ENCODE peak calls at places on chromosomes 7 and 10, in nine cellular contexts. U is GDM1; A is HuH-7.5; D is AG10803; Y is effector memory CD4-positive, alpha-beta T cell; R is SW480; N is head of caudate nucleus; K is fibroblast of pulmonary artery; X is left colon. C is an unnamed sample.
A peak's percentile ranks its signal among the peaks of the same experiment; 100 is the strongest.

GRCh38 chr7:31027161-31027965 is 24.7 kb upstream of the ADCYAP1R1 start:
- DNase-seq in U (no peak), A (no peak), D (peak; percentile 3), Y (no peak), R (no peak), N (peak; percentile 85), K (peak; percentile 23), X (peak; percentile 15), C (no peak)

GRCh38 chr7:49172639-49173038 is 248.3 kb downstream of the CDC14C start:
- DNase-seq in U (no peak), A (no peak), D (no peak), Y (no peak), R (no peak), N (no peak), K (no peak), X (no peak), C (no peak)

GRCh38 chr7:80637453-80637852 is 989 bp upstream of the CD36 start:
- DNase-seq in U (no peak), A (no peak), D (no peak), Y (no peak), R (no peak), N (no peak), K (no peak), X (no peak), C (no peak)

GRCh38 chr10:125158528-125159485 is 1.6 kb downstream of the CTBP2 start:
- DNase-seq in U (peak; percentile 56), A (peak; percentile 52), D (peak; percentile 55), Y (no peak), R (no peak), N (peak; percentile 65), K (peak; percentile 55), X (peak; percentile 69), C (no peak)

GRCh38 chr7:55526329-55526728 is 46.0 kb downstream of the VOPP1 start:
- DNase-seq in U (no peak), A (no peak), D (no peak), Y (no peak), R (no peak), N (peak; percentile 36), K (no peak), X (no peak), C (no peak)

GRCh38 chr10:122487231-122487765 is 25.9 kb downstream of the HTRA1 start:
- DNase-seq in U (no peak), A (no peak), D (no peak), Y (no peak), R (no peak), N (no peak), K (no peak), X (no peak), C (no peak)

GRCh38 chr7:75721426-75721825 is 17.3 kb downstream of the HIP1 start:
- DNase-seq in U (no peak), A (no peak), D (no peak), Y (no peak), R (no peak), N (no peak), K (no peak), X (no peak), C (no peak)

GRCh38 chr10:99906470-99906869 is 103.3 kb downstream of the DNMBP start:
- DNase-seq in U (no peak), A (no peak), D (peak; percentile 89), Y (no peak), R (no peak), N (peak; percentile 58), K (peak; percentile 75), X (no peak), C (no peak)

GRCh38 chr7:7639847-7640220 is 718 bp upstream of the UMAD1 start:
- DNase-seq in U (no peak), A (no peak), D (peak; percentile 4), Y (peak; percentile 23), R (peak; percentile 51), N (no peak), K (peak; percentile 27), X (no peak), C (peak; percentile 49)

GRCh38 chr10:132961420-132961803 is 19.0 kb upstream of the CFAP46 start:
- DNase-seq in U (no peak), A (no peak), D (no peak), Y (no peak), R (no peak), N (no peak), K (no peak), X (no peak), C (no peak)

GRCh38 chr10:21993360-21994001 is 10.0 kb downstream of the DNAJC1 start:
- DNase-seq in U (no peak), A (no peak), D (peak; percentile 31), Y (no peak), R (peak; percentile 24), N (no peak), K (peak; percentile 61), X (no peak), C (peak; percentile 34)

GRCh38 chr7:39624935-39625694 is 1.7 kb downstream of the RALA start:
- DNase-seq in U (no peak), A (no peak), D (peak; percentile 85), Y (no peak), R (no peak), N (no peak), K (peak; percentile 72), X (no peak), C (no peak)

GRCh38 chr7:1957471-1958225 is 275.1 kb downstream of the MAD1L1 start:
- DNase-seq in U (no peak), A (no peak), D (no peak), Y (no peak), R (no peak), N (no peak), K (no peak), X (no peak), C (no peak)

GRCh38 chr7:42932861-42933591 is 850 bp downstream of the MRPL32 start:
- DNase-seq in U (no peak), A (no peak), D (no peak), Y (no peak), R (peak; percentile 54), N (peak; percentile 20), K (peak; percentile 47), X (peak; percentile 12), C (peak; percentile 30)

GRCh38 chr10:24826022-24826421 is 102.3 kb upstream of the ARHGAP21 start:
- DNase-seq in U (no peak), A (no peak), D (peak; percentile 84), Y (no peak), R (peak; percentile 57), N (no peak), K (peak; percentile 88), X (no peak), C (peak; percentile 51)

GRCh38 chr10:61157182-61157581 is 213.2 kb upstream of the RHOBTB1 start:
- DNase-seq in U (no peak), A (no peak), D (peak; percentile 20), Y (no peak), R (no peak), N (no peak), K (peak; percentile 34), X (no peak), C (no peak)

C was measured in LoVo.